ENCODE peak calls at places on chromosomes 6 and 20, in five cellular contexts. X is Kasumi-1, V is substantia nigra, L is HuH-7.5, I is erythroblast. J is an unnamed sample.

GRCh38 chr6:140071601-140072062 is 697.2 kb upstream of the CITED2 start:
- DNase-seq in X (no peak), V (no peak), L (no peak), I (no peak), J (no peak)

GRCh38 chr6:43496370-43497128 is 13.6 kb downstream of the LRRC73 start:
- DNase-seq in X (no peak), V (no peak), L (peak; percentile 56), I (peak; percentile 48), J (no peak)

GRCh38 chr20:34145280-34145819 is 33.3 kb upstream of the EIF2S2 start:
- DNase-seq in X (no peak), V (no peak), L (no peak), I (no peak), J (no peak)

GRCh38 chr20:63502671-63503172 is 3.8 kb upstream of the EEF1A2 start:
- DNase-seq in X (no peak), V (no peak), L (no peak), I (no peak), J (no peak)

GRCh38 chr20:17399303-17399985 is 131.7 kb downstream of the BFSP1 start:
- DNase-seq in X (no peak), V (no peak), L (no peak), I (no peak), J (no peak)

GRCh38 chr6:127515794-127516675 is 3.1 kb downstream of the MTCL3 start:
- DNase-seq in X (peak; percentile 77), V (peak; percentile 76), L (peak; percentile 67), I (peak; percentile 18), J (peak; percentile 69)

GRCh38 chr20:56925696-56926101 is 296.6 kb downstream of the TFAP2C start:
- DNase-seq in X (no peak), V (no peak), L (no peak), I (no peak), J (no peak)

GRCh38 chr6:145093226-145093625 is 642.1 kb downstream of the EPM2A start:
- DNase-seq in X (no peak), V (no peak), L (no peak), I (no peak), J (no peak)

GRCh38 chr6:90263653-90264052 is 33.0 kb downstream of the BACH2 start:
- DNase-seq in X (no peak), V (no peak), L (no peak), I (no peak), J (no peak)

GRCh38 chr20:39985276-39985675 is 703.8 kb downstream of the MAFB start:
- DNase-seq in X (no peak), V (no peak), L (no peak), I (no peak), J (no peak)

GRCh38 chr20:55439057-55439456 is 566.3 kb downstream of the CBLN4 start:
- DNase-seq in X (no peak), V (no peak), L (no peak), I (no peak), J (no peak)

GRCh38 chr6:41494212-41495115 is 51.7 kb upstream of the FOXP4 start:
- DNase-seq in X (no peak), V (no peak), L (no peak), I (no peak), J (no peak)

GRCh38 chr6:53805725-53806124 is 10.9 kb downstream of the LRRC1 start:
- DNase-seq in X (no peak), V (no peak), L (no peak), I (no peak), J (no peak)

GRCh38 chr6:1527098-1527497 is 82.6 kb upstream of the FOXC1 start:
- DNase-seq in X (no peak), V (peak; percentile 50), L (no peak), I (no peak), J (peak; percentile 35)

GRCh38 chr6:136403166-136403980 is 113.7 kb upstream of the BCLAF1 start:
- DNase-seq in X (no peak), V (no peak), L (no peak), I (no peak), J (no peak)

GRCh38 chr6:28683945-28684538 is 158.4 kb downstream of the GPX5 start:
- DNase-seq in X (peak; percentile 66), V (no peak), L (no peak), I (peak; percentile 67), J (no peak)

GRCh38 chr20:59923514-59923913 is 9.9 kb downstream of the SYCP2 start:
- DNase-seq in X (no peak), V (no peak), L (no peak), I (no peak), J (no peak)

GRCh38 chr6:142918339-142919042 is 26.5 kb downstream of the HIVEP2 start:
- DNase-seq in X (no peak), V (no peak), L (no peak), I (no peak), J (no peak)

GRCh38 chr6:160428818-160429744 is 80.9 kb downstream of the SLC22A3 start:
- DNase-seq in X (no peak), V (no peak), L (no peak), I (no peak), J (no peak)

GRCh38 chr6:43921039-43921438 is 151.0 kb downstream of the VEGFA start:
- DNase-seq in X (no peak), V (no peak), L (no peak), I (no peak), J (no peak)

GRCh38 chr6:147205690-147206600 is 1.7 kb downstream of the STXBP5 start:
- DNase-seq in X (peak; percentile 33), V (no peak), L (peak; percentile 20), I (peak; percentile 64), J (no peak)

GRCh38 chr20:49347156-49347555 is 69.3 kb upstream of the ZNFX1 start:
- DNase-seq in X (no peak), V (no peak), L (no peak), I (no peak), J (no peak)

GRCh38 chr6:31597006-31597405 is 4.2 kb upstream of the NCR3 start:
- DNase-seq in X (peak; percentile 89), V (no peak), L (no peak), I (peak; percentile 67), J (no peak)

GRCh38 chr6:16712931-16713484 is 48.3 kb downstream of the ATXN1 start:
- DNase-seq in X (peak; percentile 79), V (no peak), L (no peak), I (peak; percentile 70), J (no peak)

GRCh38 chr6:137906020-137906472 is 39.0 kb downstream of the TNFAIP3 start:
- DNase-seq in X (no peak), V (no peak), L (no peak), I (peak; percentile 45), J (no peak)